ENCODE peak calls at places on chromosomes 2 and 18, in seven cellular contexts. One of them, this sample, is unnamed.

GRCh38 chr2:42924436-42924897 is 132.1 kb upstream of the HAAO start:
- DNase-seq in foreskin fibroblast: no peak
- DNase-seq in skeletal muscle cell: peak; percentile 94
- DNase-seq in fibroblast of the aortic adventitia: peak; percentile 74
- DNase-seq in colonic mucosa: no peak
- DNase-seq in fibroblast of mammary gland: no peak
- DNase-seq in H1: no peak
- DNase-seq in this sample: no peak

GRCh38 chr2:134679740-134680139 is 39.1 kb downstream of the TMEM163 start:
- DNase-seq in foreskin fibroblast: no peak
- DNase-seq in skeletal muscle cell: no peak
- DNase-seq in fibroblast of the aortic adventitia: no peak
- DNase-seq in colonic mucosa: no peak
- DNase-seq in fibroblast of mammary gland: no peak
- DNase-seq in H1: no peak
- DNase-seq in this sample: no peak

GRCh38 chr2:15334650-15335326 is 226.3 kb downstream of the NBAS start:
- DNase-seq in foreskin fibroblast: peak; percentile 47
- DNase-seq in skeletal muscle cell: peak; percentile 28
- DNase-seq in fibroblast of the aortic adventitia: peak; percentile 60
- DNase-seq in colonic mucosa: no peak
- DNase-seq in fibroblast of mammary gland: no peak
- DNase-seq in H1: no peak
- DNase-seq in this sample: no peak

GRCh38 chr2:207727256-207727655 is 15.8 kb downstream of the CCNYL1 start:
- DNase-seq in foreskin fibroblast: peak; percentile 55
- DNase-seq in skeletal muscle cell: no peak
- DNase-seq in fibroblast of the aortic adventitia: peak; percentile 60
- DNase-seq in colonic mucosa: no peak
- DNase-seq in fibroblast of mammary gland: peak; percentile 49
- DNase-seq in H1: no peak
- DNase-seq in this sample: peak; percentile 56

GRCh38 chr2:108171652-108172051 is 68.1 kb upstream of the SULT1C3 start:
- DNase-seq in foreskin fibroblast: no peak
- DNase-seq in skeletal muscle cell: no peak
- DNase-seq in fibroblast of the aortic adventitia: no peak
- DNase-seq in colonic mucosa: no peak
- DNase-seq in fibroblast of mammary gland: no peak
- DNase-seq in H1: no peak
- DNase-seq in this sample: no peak

GRCh38 chr2:170530803-170531564 is 184.2 kb upstream of the SP5 start:
- DNase-seq in foreskin fibroblast: no peak
- DNase-seq in skeletal muscle cell: no peak
- DNase-seq in fibroblast of the aortic adventitia: no peak
- DNase-seq in colonic mucosa: no peak
- DNase-seq in fibroblast of mammary gland: no peak
- DNase-seq in H1: no peak
- DNase-seq in this sample: no peak

GRCh38 chr2:181077128-181077709 is 96.8 kb downstream of the UBE2E3 start:
- DNase-seq in foreskin fibroblast: peak; percentile 70
- DNase-seq in skeletal muscle cell: no peak
- DNase-seq in fibroblast of the aortic adventitia: peak; percentile 72
- DNase-seq in colonic mucosa: peak; percentile 22
- DNase-seq in fibroblast of mammary gland: peak; percentile 67
- DNase-seq in H1: no peak
- DNase-seq in this sample: no peak

GRCh38 chr2:39547811-39548719 is 111.0 kb upstream of the MAP4K3 start:
- DNase-seq in foreskin fibroblast: peak; percentile 53
- DNase-seq in skeletal muscle cell: no peak
- DNase-seq in fibroblast of the aortic adventitia: no peak
- DNase-seq in colonic mucosa: no peak
- DNase-seq in fibroblast of mammary gland: no peak
- DNase-seq in H1: no peak
- DNase-seq in this sample: no peak

GRCh38 chr18:47868744-47869143 is 61.7 kb downstream of the SMAD2 start:
- DNase-seq in foreskin fibroblast: no peak
- DNase-seq in skeletal muscle cell: no peak
- DNase-seq in fibroblast of the aortic adventitia: no peak
- DNase-seq in colonic mucosa: no peak
- DNase-seq in fibroblast of mammary gland: no peak
- DNase-seq in H1: no peak
- DNase-seq in this sample: no peak

GRCh38 chr18:864872-865273 is 39.8 kb upstream of the ADCYAP1 start:
- DNase-seq in foreskin fibroblast: peak; percentile 91
- DNase-seq in skeletal muscle cell: peak; percentile 34
- DNase-seq in fibroblast of the aortic adventitia: peak; percentile 85
- DNase-seq in colonic mucosa: peak; percentile 62
- DNase-seq in fibroblast of mammary gland: peak; percentile 79
- DNase-seq in H1: peak; percentile 80
- DNase-seq in this sample: peak; percentile 61

GRCh38 chr2:190603374-190603773 is 45.5 kb upstream of the NAB1 start:
- DNase-seq in foreskin fibroblast: no peak
- DNase-seq in skeletal muscle cell: no peak
- DNase-seq in fibroblast of the aortic adventitia: no peak
- DNase-seq in colonic mucosa: no peak
- DNase-seq in fibroblast of mammary gland: no peak
- DNase-seq in H1: no peak
- DNase-seq in this sample: no peak

GRCh38 chr18:23126352-23127056 is 8.8 kb upstream of the CABLES1 start:
- DNase-seq in foreskin fibroblast: no peak
- DNase-seq in skeletal muscle cell: no peak
- DNase-seq in fibroblast of the aortic adventitia: no peak
- DNase-seq in colonic mucosa: peak; percentile 60
- DNase-seq in fibroblast of mammary gland: no peak
- DNase-seq in H1: no peak
- DNase-seq in this sample: peak; percentile 55

GRCh38 chr2:42753188-42753813 is 10.6 kb downstream of the OXER1 start:
- DNase-seq in foreskin fibroblast: no peak
- DNase-seq in skeletal muscle cell: no peak
- DNase-seq in fibroblast of the aortic adventitia: no peak
- DNase-seq in colonic mucosa: no peak
- DNase-seq in fibroblast of mammary gland: no peak
- DNase-seq in H1: no peak
- DNase-seq in this sample: no peak

GRCh38 chr2:189208254-189208653 is 28.7 kb upstream of the COL5A2 start:
- DNase-seq in foreskin fibroblast: peak; percentile 8
- DNase-seq in skeletal muscle cell: no peak
- DNase-seq in fibroblast of the aortic adventitia: no peak
- DNase-seq in colonic mucosa: no peak
- DNase-seq in fibroblast of mammary gland: no peak
- DNase-seq in H1: no peak
- DNase-seq in this sample: no peak

GRCh38 chr2:127388423-127389164 is 819 bp upstream of the MAP3K2 start:
- DNase-seq in foreskin fibroblast: no peak
- DNase-seq in skeletal muscle cell: no peak
- DNase-seq in fibroblast of the aortic adventitia: no peak
- DNase-seq in colonic mucosa: no peak
- DNase-seq in fibroblast of mammary gland: peak; percentile 56
- DNase-seq in H1: no peak
- DNase-seq in this sample: no peak

GRCh38 chr2:227205701-227206100 is 41.3 kb downstream of the COL4A3 start:
- DNase-seq in foreskin fibroblast: no peak
- DNase-seq in skeletal muscle cell: no peak
- DNase-seq in fibroblast of the aortic adventitia: no peak
- DNase-seq in colonic mucosa: no peak
- DNase-seq in fibroblast of mammary gland: no peak
- DNase-seq in H1: no peak
- DNase-seq in this sample: no peak

GRCh38 chr2:10882568-10882967 is 29.2 kb upstream of the KCNF1 start:
- DNase-seq in foreskin fibroblast: no peak
- DNase-seq in skeletal muscle cell: no peak
- DNase-seq in fibroblast of the aortic adventitia: no peak
- DNase-seq in colonic mucosa: no peak
- DNase-seq in fibroblast of mammary gland: no peak
- DNase-seq in H1: no peak
- DNase-seq in this sample: no peak
- H3K4me3 ChIP-seq in foreskin fibroblast: no peak overlapping the region
- H3K4me3 ChIP-seq in skeletal muscle cell: no peak overlapping the region
- H3K4me3 ChIP-seq in fibroblast of the aortic adventitia: no peak overlapping the region
- H3K4me3 ChIP-seq in colonic mucosa: no peak overlapping the region
- H3K4me3 ChIP-seq in fibroblast of mammary gland: no peak overlapping the region
- H3K4me3 ChIP-seq in H1: no peak overlapping the region
- H3K4me3 ChIP-seq in this sample: no peak overlapping the region

GRCh38 chr2:238407566-238407965 is 19.2 kb upstream of the ASB1 start:
- DNase-seq in foreskin fibroblast: no peak
- DNase-seq in skeletal muscle cell: no peak
- DNase-seq in fibroblast of the aortic adventitia: no peak
- DNase-seq in colonic mucosa: no peak
- DNase-seq in fibroblast of mammary gland: no peak
- DNase-seq in H1: no peak
- DNase-seq in this sample: no peak
- H3K4me3 ChIP-seq in foreskin fibroblast: no peak overlapping the region
- H3K4me3 ChIP-seq in skeletal muscle cell: no peak overlapping the region
- H3K4me3 ChIP-seq in fibroblast of the aortic adventitia: no peak overlapping the region
- H3K4me3 ChIP-seq in colonic mucosa: no peak overlapping the region
- H3K4me3 ChIP-seq in fibroblast of mammary gland: no peak overlapping the region
- H3K4me3 ChIP-seq in H1: no peak overlapping the region
- H3K4me3 ChIP-seq in this sample: no peak overlapping the region

GRCh38 chr2:195105581-195105980 is 551.4 kb upstream of the SLC39A10 start:
- DNase-seq in foreskin fibroblast: no peak
- DNase-seq in skeletal muscle cell: no peak
- DNase-seq in fibroblast of the aortic adventitia: no peak
- DNase-seq in colonic mucosa: no peak
- DNase-seq in fibroblast of mammary gland: no peak
- DNase-seq in H1: no peak
- DNase-seq in this sample: no peak

GRCh38 chr2:195106681-195107380 is 550.2 kb upstream of the SLC39A10 start:
- DNase-seq in foreskin fibroblast: no peak
- DNase-seq in skeletal muscle cell: no peak
- DNase-seq in fibroblast of the aortic adventitia: no peak
- DNase-seq in colonic mucosa: no peak
- DNase-seq in fibroblast of mammary gland: no peak
- DNase-seq in H1: no peak
- DNase-seq in this sample: no peak

DNA sequence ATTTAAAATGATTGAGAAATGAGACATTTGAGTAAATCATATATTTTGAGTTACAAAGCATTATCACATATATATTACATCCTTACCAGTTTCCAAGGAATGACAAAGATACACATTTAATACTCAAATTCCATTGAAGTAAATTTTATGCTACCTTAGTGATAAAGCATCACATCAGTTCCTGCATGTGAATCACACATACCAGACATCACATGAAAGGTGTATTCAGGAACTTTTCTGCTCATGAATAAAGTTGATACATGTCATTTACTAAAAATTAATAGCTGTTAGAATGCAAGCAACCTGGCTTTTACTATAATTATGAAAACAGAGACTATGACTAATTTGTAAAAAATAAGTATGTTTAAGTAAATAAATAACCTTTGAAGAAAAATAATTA is 548.8 kb upstream of the SLC39A10 start:
- DNase-seq in foreskin fibroblast: no peak
- DNase-seq in skeletal muscle cell: no peak
- DNase-seq in fibroblast of the aortic adventitia: no peak
- DNase-seq in colonic mucosa: no peak
- DNase-seq in fibroblast of mammary gland: no peak
- DNase-seq in H1: no peak
- DNase-seq in this sample: no peak
- H3K4me3 ChIP-seq in foreskin fibroblast: no peak overlapping the region
- H3K4me3 ChIP-seq in skeletal muscle cell: no peak overlapping the region
- H3K4me3 ChIP-seq in fibroblast of the aortic adventitia: no peak overlapping the region
- H3K4me3 ChIP-seq in colonic mucosa: no peak overlapping the region
- H3K4me3 ChIP-seq in fibroblast of mammary gland: no peak overlapping the region
- H3K4me3 ChIP-seq in H1: no peak overlapping the region
- H3K4me3 ChIP-seq in this sample: no peak overlapping the region

GRCh38 chr2:166338831-166339339 is 36.9 kb downstream of the SCN9A start:
- DNase-seq in foreskin fibroblast: no peak
- DNase-seq in skeletal muscle cell: no peak
- DNase-seq in fibroblast of the aortic adventitia: no peak
- DNase-seq in colonic mucosa: no peak
- DNase-seq in fibroblast of mammary gland: no peak
- DNase-seq in H1: no peak
- DNase-seq in this sample: no peak

GRCh38 chr2:166343467-166343866 is 32.3 kb downstream of the SCN9A start:
- DNase-seq in foreskin fibroblast: no peak
- DNase-seq in skeletal muscle cell: no peak
- DNase-seq in fibroblast of the aortic adventitia: no peak
- DNase-seq in colonic mucosa: no peak
- DNase-seq in fibroblast of mammary gland: no peak
- DNase-seq in H1: no peak
- DNase-seq in this sample: no peak

DNA sequence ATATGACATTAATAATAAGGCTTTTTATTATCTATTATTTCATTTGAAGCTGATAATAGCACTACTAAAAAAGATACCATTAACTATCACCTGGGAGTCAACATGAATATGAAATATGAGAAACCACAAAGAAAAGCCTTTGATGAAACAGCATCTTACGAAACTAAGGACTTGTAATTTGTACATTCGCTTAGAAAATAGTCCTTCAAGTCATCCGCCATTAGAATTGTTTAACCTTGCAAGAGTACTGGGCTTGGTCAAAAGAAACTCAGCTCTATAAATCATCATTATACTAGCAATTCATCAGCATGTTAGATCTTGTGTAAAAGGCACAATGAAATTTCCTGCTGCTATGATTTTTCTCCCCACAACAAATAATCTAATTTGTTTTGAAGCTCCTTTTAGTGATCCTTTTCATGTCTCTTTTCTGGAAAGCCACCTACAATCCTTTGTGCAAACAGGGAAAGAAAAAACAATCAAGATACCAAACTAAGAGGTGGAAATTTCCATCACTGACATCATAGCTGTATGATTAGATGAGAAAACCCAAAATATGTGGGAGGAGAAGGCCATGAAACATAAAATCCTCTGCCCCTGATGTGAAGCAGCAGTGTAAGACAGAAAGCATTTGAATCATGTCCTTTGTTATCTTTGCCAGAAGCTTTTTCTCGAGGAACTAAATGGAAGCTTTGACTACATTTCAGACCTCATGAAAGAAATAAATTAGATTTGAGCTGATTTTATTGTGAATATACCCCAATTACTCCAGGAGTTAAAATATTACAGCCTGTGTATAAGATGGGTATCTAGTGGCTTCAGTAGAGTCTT is 31.2 kb downstream of the SCN9A start:
- DNase-seq in foreskin fibroblast: peak; percentile 78
- DNase-seq in skeletal muscle cell: peak; percentile 67
- DNase-seq in fibroblast of the aortic adventitia: peak; percentile 66
- DNase-seq in colonic mucosa: no peak
- DNase-seq in fibroblast of mammary gland: peak; percentile 61
- DNase-seq in H1: no peak
- DNase-seq in this sample: no peak
- H3K4me3 ChIP-seq in foreskin fibroblast: no peak overlapping the region
- H3K4me3 ChIP-seq in skeletal muscle cell: no peak overlapping the region
- H3K4me3 ChIP-seq in fibroblast of the aortic adventitia: no peak overlapping the region
- H3K4me3 ChIP-seq in colonic mucosa: no peak overlapping the region
- H3K4me3 ChIP-seq in fibroblast of mammary gland: no peak overlapping the region
- H3K4me3 ChIP-seq in H1: no peak overlapping the region
- H3K4me3 ChIP-seq in this sample: no peak overlapping the region

GRCh38 chr18:60534539-60534938 is 162.0 kb upstream of the MC4R start:
- DNase-seq in foreskin fibroblast: peak; percentile 74
- DNase-seq in skeletal muscle cell: peak; percentile 37
- DNase-seq in fibroblast of the aortic adventitia: peak; percentile 3
- DNase-seq in colonic mucosa: no peak
- DNase-seq in fibroblast of mammary gland: peak; percentile 51
- DNase-seq in H1: no peak
- DNase-seq in this sample: no peak
- H3K4me3 ChIP-seq in foreskin fibroblast: no peak overlapping the region
- H3K4me3 ChIP-seq in skeletal muscle cell: no peak overlapping the region
- H3K4me3 ChIP-seq in fibroblast of the aortic adventitia: no peak overlapping the region
- H3K4me3 ChIP-seq in colonic mucosa: no peak overlapping the region
- H3K4me3 ChIP-seq in fibroblast of mammary gland: no peak overlapping the region
- H3K4me3 ChIP-seq in H1: no peak overlapping the region
- H3K4me3 ChIP-seq in this sample: no peak overlapping the region

This sample was measured in MG63.